ENCODE peak calls at places on chromosomes 11 and 22, in six cellular contexts. K, T, L, X, D and G are unnamed samples. For H3K4me1, the result is how much of the 10 kb centered on the place peaks cover.

GRCh38 chr22:40479887-40480538 is 109.6 kb downstream of the SGSM3 start:
- DNase-seq in K (no peak), T (no peak), L (no peak), X (no peak), D (no peak), G (no peak)

GRCh38 chr11:119206512-119207299 is 567 bp downstream of the CBL start:
- DNase-seq in K (peak), T (peak), L (peak), X (peak), D (peak), G (peak)

GRCh38 chr11:105177658-105178057 is 38.1 kb upstream of the CARD18 start:
- DNase-seq in K (no peak), T (no peak), L (no peak), X (no peak), D (no peak), G (no peak)

GRCh38 chr11:2892215-2893020 is 6.8 kb upstream of the CDKN1C start:
- DNase-seq in K (peak), T (peak), L (peak), X (peak), D (peak), G (no peak)

GRCh38 chr11:1292644-1293618 is 16.5 kb downstream of the TOLLIP start:
- DNase-seq in K (peak), T (peak), L (no peak), X (peak), D (peak), G (peak)

GRCh38 chr22:46618667-46619066 is 1.5 kb upstream of the GRAMD4 start:
- DNase-seq in K (no peak), T (no peak), L (no peak), X (peak), D (no peak), G (no peak)

GRCh38 chr22:24543679-24544243 is 11.2 kb downstream of the GUCD1 start:
- DNase-seq in K (no peak), T (no peak), L (no peak), X (no peak), D (no peak), G (no peak)

GRCh38 chr11:124277809-124278208 is 21.6 kb downstream of the OR8G5 start:
- DNase-seq in K (no peak), T (no peak), L (no peak), X (no peak), D (no peak), G (no peak)

GRCh38 chr11:47099213-47099917 is 77.3 kb downstream of the ARFGAP2 start:
- DNase-seq in K (no peak), T (no peak), L (no peak), X (no peak), D (no peak), G (no peak)

GRCh38 chr22:42343551-42344081 is 73.2 kb upstream of the TCF20 start:
- DNase-seq in K (no peak), T (no peak), L (no peak), X (no peak), D (no peak), G (no peak)

GRCh38 chr22:35887296-35887875 is 141.2 kb downstream of the RBFOX2 start:
- DNase-seq in K (no peak), T (no peak), L (no peak), X (no peak), D (no peak), G (no peak)

GRCh38 chr11:135075740-135076139 is 663.7 kb upstream of the B3GAT1 start:
- DNase-seq in K (peak), T (peak), L (peak), X (peak), D (peak), G (no peak)

GRCh38 chr11:79441159-79441875 is 487 bp upstream of the TENM4 start:
- DNase-seq in K (no peak), T (no peak), L (no peak), X (no peak), D (no peak), G (no peak)

GRCh38 chr11:57527056-57527631 is 3.4 kb downstream of the TIMM10 start:
- DNase-seq in K (peak), T (peak), L (peak), X (peak), D (peak), G (peak)

GRCh38 chr22:44939451-44939850 is 70.4 kb downstream of the PHF21B start:
- DNase-seq in K (no peak), T (no peak), L (no peak), X (peak), D (no peak), G (no peak)

GRCh38 chr11:31477528-31478255 is 31.7 kb downstream of the IMMP1L start:
- DNase-seq in K (no peak), T (no peak), L (no peak), X (no peak), D (no peak), G (no peak)

GRCh38 chr11:94786264-94787126 is 18.3 kb downstream of the AMOTL1 start:
- DNase-seq in K (no peak), T (no peak), L (no peak), X (no peak), D (no peak), G (no peak)

GRCh38 chr11:65537620-65538231 is 12.8 kb downstream of the SCYL1 start:
- DNase-seq in K (no peak), T (no peak), L (no peak), X (no peak), D (no peak), G (peak)

GRCh38 chr11:126268361-126268707 is 361 bp downstream of the SRPRA start:
- DNase-seq in K (no peak), T (no peak), L (no peak), X (no peak), D (no peak), G (no peak)

GRCh38 chr11:94117871-94118270 is 10.8 kb upstream of the PANX1 start:
- DNase-seq in K (no peak), T (no peak), L (no peak), X (no peak), D (no peak), G (no peak)

GRCh38 chr22:17910561-17911311 is 113.6 kb downstream of the MICAL3 start:
- DNase-seq in K (no peak), T (no peak), L (peak), X (peak), D (peak), G (peak)

GRCh38 chr11:1163911-1164735 is 6.4 kb downstream of the MUC5AC start:
- DNase-seq in K (peak), T (no peak), L (no peak), X (no peak), D (peak), G (no peak)

DNA sequence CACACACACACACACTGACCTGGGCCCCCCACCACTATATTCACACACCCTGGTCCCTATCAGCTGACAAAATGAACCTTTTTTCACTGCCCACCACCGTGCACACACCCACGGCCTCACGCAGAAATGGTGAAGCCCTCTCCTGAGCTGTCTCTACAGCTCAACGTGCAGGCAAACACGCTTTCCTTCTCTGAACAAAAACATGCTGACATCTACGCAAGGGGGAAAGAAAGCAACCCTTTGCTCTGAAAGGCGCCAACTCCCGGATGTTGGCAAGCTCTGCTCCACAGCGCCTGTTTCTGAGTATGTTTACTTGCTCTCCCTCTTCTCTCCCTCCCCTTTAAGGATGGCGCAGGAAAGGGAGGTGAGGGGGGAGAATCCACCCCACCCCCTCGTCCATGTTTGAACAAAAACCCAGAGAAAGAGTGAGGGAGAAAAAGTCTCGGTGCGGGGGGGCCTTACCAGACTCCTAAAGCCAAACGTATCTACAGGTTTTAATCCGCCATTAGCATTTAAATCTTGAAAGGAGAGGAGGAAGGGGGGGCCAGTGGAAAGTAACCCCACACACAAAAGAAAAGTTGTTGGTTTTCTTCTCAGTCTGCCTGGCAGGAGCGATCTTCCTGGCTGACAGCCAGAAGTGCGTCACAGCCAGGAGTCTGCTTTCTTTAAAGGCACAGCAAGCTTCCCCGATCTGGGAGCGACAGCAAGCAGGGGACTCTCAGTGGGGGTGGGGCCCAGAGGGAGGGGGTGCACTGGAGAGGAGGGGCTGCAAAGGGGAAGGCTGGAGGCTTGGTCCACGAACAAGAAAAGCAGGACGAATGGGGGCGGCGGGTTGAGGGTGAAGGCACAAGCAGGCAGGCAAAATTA is 39.6 kb downstream of the NUMA1 start:
- DNase-seq in K (peak), T (peak), L (peak), X (peak), D (peak), G (peak)
- H3K4me1 ChIP-seq in K (half or more), T (half or more), L (half or more), X (under half), D (under half), G (under half)

GRCh38 chr22:38867124-38867455 is 4.9 kb downstream of the CBX6 start:
- DNase-seq in K (no peak), T (no peak), L (no peak), X (no peak), D (no peak), G (no peak)
- H3K4me1 ChIP-seq in K (under half), T (under half), L (half or more), X (under half), D (under half), G (under half)

GRCh38 chr11:32529994-32530588 is 53.5 kb upstream of the EIF3M start:
- DNase-seq in K (no peak), T (no peak), L (no peak), X (no peak), D (no peak), G (no peak)
- H3K4me1 ChIP-seq in K (under half), T (under half), L (under half), X (under half), D (under half), G (under half)

DNA sequence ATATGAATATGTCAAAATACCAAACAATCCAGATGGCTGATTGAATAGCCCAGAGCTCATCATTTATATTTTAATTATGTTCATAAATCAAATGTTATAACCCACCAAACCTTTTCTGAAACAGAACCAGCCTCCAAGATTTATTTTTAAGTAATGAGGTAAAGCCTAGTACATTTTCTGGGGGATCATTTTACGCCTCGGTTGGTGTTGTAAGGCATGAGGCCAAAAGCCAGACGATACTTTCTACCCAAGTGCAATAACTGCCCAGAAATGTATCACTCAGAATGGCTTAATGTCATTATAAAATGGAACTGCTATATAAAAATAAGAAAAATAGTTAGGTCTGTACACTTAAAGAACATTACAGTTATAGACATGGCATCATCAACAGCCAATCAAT is 283.3 kb downstream of the CADM1 start:
- DNase-seq in K (no peak), T (no peak), L (no peak), X (no peak), D (no peak), G (no peak)
- H3K4me1 ChIP-seq in K (under half), T (under half), L (under half), X (under half), D (under half), G (under half)

DNA sequence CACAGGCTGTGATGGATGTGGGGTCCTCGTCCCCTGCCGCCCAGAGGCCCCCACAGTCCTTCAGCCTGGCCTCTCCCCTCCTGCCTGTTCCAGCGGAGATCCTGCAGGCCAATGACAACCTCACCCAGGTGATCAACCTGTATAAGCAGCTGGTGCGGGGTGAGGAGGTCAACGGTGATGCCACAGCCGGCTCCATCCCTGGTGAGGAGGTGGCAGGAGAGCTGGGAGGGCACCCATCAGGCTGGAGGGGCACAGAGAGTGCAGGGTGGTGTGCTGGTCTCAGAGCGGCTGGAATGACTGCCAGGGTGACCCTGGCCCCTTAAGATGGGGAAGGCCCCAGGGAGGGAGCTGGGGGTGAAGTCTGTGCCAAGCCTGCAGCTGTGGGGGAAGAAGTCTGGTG is 14.6 kb upstream of the SH3BP1 start:
- DNase-seq in K (no peak), T (no peak), L (no peak), X (no peak), D (no peak), G (no peak)
- H3K4me1 ChIP-seq in K (under half), T (half or more), L (under half), X (under half), D (under half), G (under half)

GRCh38 chr11:128165572-128165971 is 421.8 kb downstream of the ETS1 start:
- DNase-seq in K (no peak), T (no peak), L (no peak), X (no peak), D (no peak), G (no peak)
- H3K4me1 ChIP-seq in K (under half), T (under half), L (under half), X (under half), D (under half), G (under half)

GRCh38 chr22:19358195-19358594 is 66.7 kb upstream of the CLTCL1 start:
- DNase-seq in K (no peak), T (no peak), L (no peak), X (no peak), D (no peak), G (no peak)

GRCh38 chr22:19360300-19360792 is 68.8 kb upstream of the CLTCL1 start:
- DNase-seq in K (no peak), T (no peak), L (no peak), X (no peak), D (no peak), G (no peak)

GRCh38 chr22:19360862-19361261 is 69.3 kb upstream of the CLTCL1 start:
- DNase-seq in K (no peak), T (no peak), L (no peak), X (no peak), D (no peak), G (no peak)

GRCh38 chr22:19358703-19359553 is 67.4 kb upstream of the CLTCL1 start:
- DNase-seq in K (no peak), T (no peak), L (no peak), X (no peak), D (no peak), G (no peak)

DNA sequence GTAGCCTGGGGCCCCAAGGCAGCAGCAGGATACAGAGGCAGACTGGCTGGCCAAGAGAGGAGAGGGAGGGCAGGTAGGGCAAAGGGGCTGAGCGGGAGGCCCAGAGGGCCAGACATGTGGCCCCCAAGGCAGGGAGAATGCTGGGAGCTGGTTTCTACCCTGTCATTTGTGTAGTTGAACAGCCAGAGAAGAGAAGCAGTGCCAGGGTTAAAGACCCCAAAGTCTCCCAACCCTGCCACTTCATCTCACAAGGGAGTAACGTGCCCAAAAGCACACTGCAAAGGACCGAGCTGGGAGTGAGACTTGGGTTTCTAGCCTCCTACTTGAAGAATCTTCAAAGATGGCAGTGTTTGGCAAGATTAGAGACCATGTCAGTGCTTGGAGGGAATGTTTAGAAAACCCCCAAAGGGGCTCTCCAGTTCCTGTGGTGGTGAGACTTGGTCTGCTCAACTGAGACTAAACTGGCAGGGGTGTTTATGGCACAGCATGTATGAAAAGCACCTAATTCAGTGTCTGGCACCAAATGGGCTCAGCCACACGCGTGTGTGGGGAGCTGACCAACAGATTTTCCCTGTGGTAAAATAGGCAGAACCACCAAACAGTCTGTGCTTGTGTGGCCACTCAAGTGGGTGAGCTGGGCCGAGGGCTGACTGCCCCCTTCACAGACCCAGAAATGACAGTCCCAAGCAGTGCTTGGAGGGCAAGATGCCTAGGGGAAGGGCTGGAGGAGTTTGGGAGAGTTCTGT is 68.2 kb upstream of the CLTCL1 start:
- DNase-seq in K (no peak), T (no peak), L (no peak), X (no peak), D (no peak), G (no peak)
- H3K4me1 ChIP-seq in K (under half), T (under half), L (under half), X (under half), D (under half), G (under half)

GRCh38 chr11:12174145-12175143 is 64.1 kb downstream of the MICAL2 start:
- DNase-seq in K (no peak), T (no peak), L (no peak), X (no peak), D (no peak), G (no peak)
- H3K4me1 ChIP-seq in K (under half), T (under half), L (under half), X (under half), D (under half), G (under half)

GRCh38 chr11:66641834-66642233 is 3.3 kb downstream of the RBM4 start:
- DNase-seq in K (no peak), T (no peak), L (no peak), X (no peak), D (no peak), G (no peak)
- H3K4me1 ChIP-seq in K (half or more), T (half or more), L (half or more), X (half or more), D (half or more), G (under half)

DNA sequence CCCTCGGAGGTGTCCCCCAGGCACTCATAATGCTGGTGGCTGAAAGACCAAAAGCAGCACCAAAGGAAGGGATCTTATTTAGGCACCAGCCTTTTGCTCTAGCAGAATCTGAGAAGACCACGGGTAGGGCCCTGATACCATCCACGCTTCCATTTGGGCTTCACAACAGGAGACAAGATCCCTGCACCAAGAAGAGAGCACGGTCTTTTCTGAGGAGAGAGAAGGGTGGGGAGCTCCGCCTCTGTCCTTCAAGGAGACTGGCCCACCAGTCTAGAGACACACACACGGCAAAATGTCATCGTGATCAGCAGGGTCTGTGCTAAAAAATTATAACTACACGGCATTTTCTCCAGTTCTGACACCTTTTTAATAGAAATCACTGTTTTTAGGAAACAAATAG is 9.8 kb downstream of the LARGE2 start:
- DNase-seq in K (no peak), T (no peak), L (peak), X (no peak), D (no peak), G (no peak)
- H3K4me1 ChIP-seq in K (under half), T (under half), L (under half), X (under half), D (under half), G (under half)